ENCODE peak calls at places on chromosome 2, in four cellular contexts. Z, P, N and R are unnamed samples.

GRCh38 chr2:54808642-54809041 is 85.2 kb downstream of the EML6 start:
- DNase-seq in P (no peak), Z (no peak), N (no peak), R (no peak)

GRCh38 chr2:3730646-3731045 is 27.3 kb downstream of the DCDC2C start:
- DNase-seq in N (no peak), P (no peak), Z (peak), R (no peak)

GRCh38 chr2:203802277-203803045 is 65.1 kb upstream of the CTLA4 start:
- DNase-seq in P (no peak), Z (peak), N (peak), R (no peak)

GRCh38 chr2:127479219-127479825 is 47.0 kb downstream of the IWS1 start:
- DNase-seq in Z (peak), P (no peak), N (no peak), R (no peak)

GRCh38 chr2:24972315-24972958 is 682 bp upstream of the DNAJC27 start:
- DNase-seq in P (no peak), N (no peak), Z (peak), R (peak)

GRCh38 chr2:86331391-86331790 is 6.0 kb downstream of the REEP1 start:
- DNase-seq in Z (no peak), P (no peak), N (no peak), R (no peak)

GRCh38 chr2:25309402-25309801 is 32.3 kb downstream of the DNMT3A start:
- DNase-seq in N (no peak), Z (no peak), P (no peak), R (peak)

GRCh38 chr2:214465386-214466146 is 54.7 kb downstream of the VWC2L start:
- DNase-seq in P (peak), N (no peak), Z (peak), R (peak)

GRCh38 chr2:239035361-239035814 is 187.5 kb downstream of the TWIST2 start:
- DNase-seq in P (no peak), Z (no peak), N (no peak), R (peak)